ENCODE peak calls at places on chromosomes 12 and 14, in four cellular contexts. F, S, J and G are unnamed samples.

GRCh38 chr14:96409701-96410100 is 17.8 kb downstream of the AK7 start:
- DNase-seq in S (no peak), F (no peak), J (no peak), G (peak)

GRCh38 chr14:54981698-54982097 is 45.2 kb downstream of the WDHD1 start:
- DNase-seq in S (peak), J (no peak), F (peak), G (no peak)

GRCh38 chr14:69716483-69717187 is 50.3 kb upstream of the SRSF5 start:
- DNase-seq in J (no peak), S (peak), F (no peak), G (no peak)

GRCh38 chr14:102539544-102540309 is 30.2 kb upstream of the ANKRD9 start:
- DNase-seq in F (peak), S (peak), J (peak), G (peak)

GRCh38 chr12:76020731-76021672 is 10.6 kb downstream of the PHLDA1 start:
- DNase-seq in S (peak), J (no peak), F (no peak), G (no peak)

GRCh38 chr14:23028800-23029199 is 5.9 kb downstream of the PSMB5 start:
- DNase-seq in S (peak), J (no peak), F (no peak), G (no peak)

GRCh38 chr12:75194250-75194649 is 15.4 kb downstream of the KCNC2 start:
- DNase-seq in F (no peak), J (no peak), S (no peak), G (no peak)

GRCh38 chr12:123445388-123446344 is 9.2 kb upstream of the RILPL2 start:
- DNase-seq in S (peak), J (no peak), F (no peak), G (no peak)

GRCh38 chr12:107794451-107794850 is 19.9 kb downstream of the ASCL4 start:
- DNase-seq in J (no peak), F (no peak), S (no peak), G (peak)

GRCh38 chr12:6340745-6341438 is 984 bp downstream of the TNFRSF1A start:
- DNase-seq in J (no peak), F (no peak), S (no peak), G (no peak)

GRCh38 chr12:55741978-55742377 is 944 bp upstream of the GDF11 start:
- DNase-seq in F (no peak), S (no peak), J (no peak), G (no peak)

GRCh38 chr12:1435456-1435855 is 158.9 kb downstream of the FBXL14 start:
- DNase-seq in F (no peak), S (peak), J (no peak), G (peak)

GRCh38 chr12:32482226-32482625 is 82.9 kb downstream of the FGD4 start:
- DNase-seq in F (no peak), S (no peak), J (no peak), G (no peak)

GRCh38 chr14:104550849-104551728 is 28.5 kb upstream of the C14orf180 start:
- DNase-seq in F (peak), S (no peak), J (no peak), G (no peak)

GRCh38 chr12:122747224-122748175 is 5.1 kb upstream of the DENR start:
- DNase-seq in J (no peak), F (no peak), S (no peak), G (no peak)

GRCh38 chr14:95504135-95505029 is 12.1 kb downstream of the SYNE3 start:
- DNase-seq in J (no peak), S (peak), F (no peak), G (no peak)

GRCh38 chr12:53586745-53587144 is 39.4 kb downstream of the ATF7 start:
- DNase-seq in S (peak), J (no peak), F (no peak), G (no peak)

GRCh38 chr12:91264178-91264577 is 81.6 kb upstream of the DCN start:
- DNase-seq in S (no peak), F (no peak), J (no peak), G (no peak)

GRCh38 chr12:92695577-92695976 is 7.2 kb upstream of the PLEKHG7 start:
- DNase-seq in J (no peak), F (no peak), S (no peak), G (no peak)

GRCh38 chr14:93013368-93013719 is 90.4 kb downstream of the CHGA start:
- DNase-seq in J (no peak), S (peak), F (no peak), G (no peak)

GRCh38 chr12:99959549-99960170 is 25.1 kb downstream of the ANKS1B start:
- DNase-seq in J (no peak), F (peak), S (no peak), G (peak)

GRCh38 chr14:58638231-58639205 is 756 bp downstream of the DACT1 start:
- DNase-seq in J (peak), S (peak), F (peak), G (no peak)

GRCh38 chr14:71248204-71248603 is 340.9 kb downstream of the PCNX1 start:
- DNase-seq in J (no peak), F (no peak), S (peak), G (no peak)

GRCh38 chr12:77847665-77848431 is 17.2 kb downstream of the NAV3 start:
- DNase-seq in S (peak), F (no peak), J (no peak), G (no peak)

GRCh38 chr14:95935228-95935822 is 58.7 kb downstream of the TUNAR start:
- DNase-seq in J (peak), F (no peak), S (peak), G (peak)

GRCh38 chr14:70856851-70857498 is 47.7 kb upstream of the MAP3K9 start:
- DNase-seq in J (no peak), F (no peak), S (peak), G (no peak)

GRCh38 chr12:58592817-58593216 is 327.5 kb downstream of the LRIG3 start:
- DNase-seq in F (no peak), S (no peak), J (no peak), G (no peak)

GRCh38 chr12:34404377-34405285 is 382.3 kb downstream of the ALG10 start:
- DNase-seq in J (no peak), S (no peak), F (peak), G (no peak)

GRCh38 chr14:101191086-101191881 is 287.8 kb upstream of the RTL1 start:
- DNase-seq in F (no peak), S (no peak), J (no peak), G (no peak)

GRCh38 chr12:32569256-32569655 is 109.8 kb upstream of the DNM1L start:
- DNase-seq in J (no peak), F (no peak), S (no peak), G (no peak)

GRCh38 chr14:23299558-23299957 is 3.1 kb downstream of the PPP1R3E start:
- DNase-seq in J (no peak), S (peak), F (no peak), G (peak)

GRCh38 chr14:94386085-94387031 is 2.0 kb downstream of the SERPINA1 start:
- DNase-seq in F (no peak), S (no peak), J (no peak), G (no peak)

GRCh38 chr14:87797001-87797400 is 196.0 kb downstream of the GALC start:
- DNase-seq in S (no peak), F (no peak), J (no peak), G (no peak)

GRCh38 chr14:87799400-87799799 is 193.6 kb downstream of the GALC start:
- DNase-seq in F (no peak), J (no peak), S (no peak), G (no peak)

GRCh38 chr14:87805315-87805723 is 187.7 kb downstream of the GALC start:
- DNase-seq in S (no peak), F (peak), J (peak), G (peak)

GRCh38 chr14:87794566-87794965 is 198.4 kb downstream of the GALC start:
- DNase-seq in S (no peak), J (no peak), F (no peak), G (no peak)

GRCh38 chr14:87800216-87800615 is 192.8 kb downstream of the GALC start:
- DNase-seq in S (no peak), J (no peak), F (no peak), G (no peak)
- TF ChIP-seq MXI1 in S (no peak), J (no peak), F (no peak), G (no peak)

GRCh38 chr12:113422030-113422900 is at the start of gene SDSL:
- DNase-seq in S (peak), F (peak), J (peak), G (peak)
- TF ChIP-seq MXI1 in S (no peak), F (peak), J (no peak), G (no peak)

GRCh38 chr14:77561881-77562280 is 54.6 kb downstream of the SPTLC2 start:
- DNase-seq in F (no peak), J (no peak), S (no peak), G (no peak)
- TF ChIP-seq MXI1 in F (no peak), J (no peak), S (no peak), G (no peak)

GRCh38 chr12:4821000-4821399 is 88.7 kb upstream of the KCNA1 start:
- DNase-seq in F (no peak), S (no peak), J (no peak), G (no peak)

GRCh38 chr12:4825139-4825858 is 84.4 kb upstream of the KCNA1 start:
- DNase-seq in S (no peak), F (no peak), J (no peak), G (no peak)

GRCh38 chr12:4826909-4827308 is 82.8 kb upstream of the KCNA1 start:
- DNase-seq in S (no peak), J (no peak), F (no peak), G (no peak)

GRCh38 chr12:4822572-4822971 is 87.1 kb upstream of the KCNA1 start:
- DNase-seq in J (no peak), S (no peak), F (no peak), G (no peak)

DNA sequence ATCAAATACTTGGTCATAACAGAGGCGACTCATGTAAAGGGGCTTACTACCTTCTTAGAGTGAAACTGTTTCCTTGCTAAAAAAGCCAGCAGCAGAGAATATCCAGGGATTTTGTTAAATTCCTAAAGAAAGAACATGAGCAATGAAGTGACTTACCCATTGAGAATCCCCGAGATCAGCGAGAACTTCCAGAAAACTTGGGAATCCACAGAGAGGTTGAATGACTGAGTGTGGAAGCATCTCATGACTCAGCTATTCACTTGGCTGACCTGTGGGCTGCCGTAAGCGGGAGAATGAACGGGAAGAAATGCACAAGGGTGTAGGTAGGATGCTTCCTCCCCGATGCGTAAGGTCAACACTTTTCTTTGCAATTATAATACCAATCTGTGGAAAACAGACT is 85.3 kb upstream of the KCNA1 start:
- DNase-seq in F (no peak), S (peak), J (no peak), G (no peak)
- TF ChIP-seq MXI1 in F (no peak), S (no peak), J (no peak), G (no peak)

DNA sequence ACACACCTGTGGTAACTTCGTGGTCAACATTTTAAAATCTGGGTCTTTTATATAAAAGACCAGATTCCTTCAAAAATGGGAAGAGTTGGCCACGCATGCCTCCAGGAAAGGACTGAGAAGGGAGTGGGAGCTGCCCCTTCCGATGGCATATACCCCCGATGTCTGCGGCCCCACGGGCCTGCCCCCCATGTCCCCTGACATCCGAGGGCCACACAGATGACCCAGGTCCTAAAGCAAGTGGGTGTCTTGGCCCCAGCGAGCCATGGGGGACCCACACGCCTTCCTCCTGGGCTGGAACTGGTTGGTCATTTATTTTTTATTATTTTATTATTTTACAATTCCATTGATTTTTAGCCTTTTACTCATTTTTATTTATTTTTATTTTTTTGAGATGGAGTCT is 142.5 kb downstream of the PIWIL1 start:
- DNase-seq in F (no peak), J (no peak), S (no peak), G (no peak)
- TF ChIP-seq MXI1 in F (no peak), J (no peak), S (no peak), G (no peak)

DNA sequence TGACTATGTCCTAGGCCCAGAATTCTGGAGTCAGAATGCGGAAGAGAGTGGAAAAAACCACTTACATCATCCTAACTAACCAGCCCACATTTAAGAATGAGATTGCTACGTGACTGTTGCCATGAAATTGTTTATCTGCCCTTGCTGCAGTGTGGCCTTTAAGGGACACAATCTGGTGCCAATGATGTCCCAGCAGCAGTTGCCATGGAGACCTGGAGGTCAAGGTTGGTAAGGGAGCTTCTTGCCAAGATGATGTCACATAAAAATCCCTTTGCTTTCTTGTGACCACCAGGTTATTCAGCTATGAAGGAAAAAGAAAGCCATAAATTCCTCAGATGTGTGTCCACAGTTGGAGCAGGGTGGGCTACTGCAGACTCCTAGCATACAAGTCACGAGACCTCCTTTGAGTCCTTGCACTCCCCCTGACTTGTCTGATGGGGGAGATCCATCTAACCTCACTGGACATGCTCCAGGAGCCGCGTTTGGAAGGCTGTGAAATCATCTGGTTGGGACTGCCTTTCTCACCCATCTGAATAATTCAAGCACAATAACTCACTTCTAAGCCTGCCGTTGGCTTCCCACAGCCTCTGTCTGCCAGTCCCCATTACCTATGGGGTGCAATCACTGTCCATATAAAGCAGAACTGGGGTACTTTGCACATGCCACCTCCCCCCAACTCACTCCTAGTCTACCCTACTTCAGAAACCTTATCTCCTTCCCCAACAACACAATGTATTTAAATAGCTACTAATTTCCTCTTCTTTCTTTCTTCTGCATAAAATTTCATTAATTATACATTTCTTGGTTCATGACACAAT is 165.6 kb downstream of the ZFP36L1 start:
- DNase-seq in J (no peak), F (no peak), S (no peak), G (peak)
- TF ChIP-seq MXI1 in J (no peak), F (no peak), S (no peak), G (peak)

DNA sequence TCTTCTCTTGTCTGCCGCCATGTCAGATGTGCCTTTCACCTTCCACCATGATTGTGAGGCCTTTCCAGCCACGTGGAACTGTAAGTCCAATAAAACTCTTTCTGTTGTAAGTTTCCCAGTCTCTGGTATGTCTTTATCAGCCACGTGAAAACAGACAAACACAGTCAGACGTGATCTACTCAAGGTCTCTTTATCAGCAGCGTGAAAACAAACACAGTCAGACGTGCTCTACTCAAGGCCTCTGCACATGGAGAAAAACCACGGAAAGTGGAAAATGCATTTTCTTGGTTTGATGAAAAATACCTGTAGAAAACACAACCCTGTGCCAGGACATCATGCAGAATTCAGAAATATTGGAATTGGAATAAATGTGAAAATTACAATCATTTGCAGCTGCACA is 1115.7 kb downstream of the TMEM121 start:
- DNase-seq in F (no peak), S (no peak), J (no peak), G (no peak)
- TF ChIP-seq MXI1 in F (no peak), S (no peak), J (no peak), G (no peak)